ENCODE peak calls at places on chromosomes 11 and 22, in four cellular contexts. X is tibial nerve, M is uterus, A is esophagus squamous epithelium. V is an unnamed sample.

GRCh38 chr11:74577624-74578396 is 14.6 kb upstream of the POLD3 start:
- DNase-seq in A (no peak), M (no peak), X (no peak), V (no peak)

GRCh38 chr22:47515384-47516125 is 753.1 kb downstream of the TBC1D22A start:
- DNase-seq in M (no peak), X (no peak), A (no peak), V (no peak)

GRCh38 chr11:92322225-92322624 is 97.6 kb downstream of the FAT3 start:
- DNase-seq in X (no peak), M (no peak), A (no peak), V (peak)

GRCh38 chr22:45473626-45474237 is 29.0 kb upstream of the FBLN1 start:
- DNase-seq in M (no peak), X (no peak), A (no peak), V (no peak)

GRCh38 chr11:23021287-23021863 is 161.1 kb upstream of the CCDC179 start:
- DNase-seq in A (no peak), X (peak), M (no peak), V (peak)

GRCh38 chr11:46277313-46277622 is 194 bp upstream of the CREB3L1 start:
- DNase-seq in X (peak), A (no peak), M (peak), V (peak)

GRCh38 chr22:25962711-25963110 is 206.6 kb upstream of the SEZ6L start:
- DNase-seq in A (no peak), M (no peak), X (no peak), V (no peak)

GRCh38 chr11:76314741-76315090 is 66.2 kb downstream of the THAP12 start:
- DNase-seq in X (no peak), M (no peak), A (no peak), V (peak)

GRCh38 chr11:44694443-44694842 is 32.3 kb upstream of the TSPAN18 start:
- DNase-seq in A (no peak), X (no peak), M (no peak), V (no peak)

GRCh38 chr11:110450246-110450645 is 20.5 kb downstream of the FDX1 start:
- DNase-seq in X (no peak), A (no peak), M (no peak), V (no peak)

GRCh38 chr11:57941875-57942274 is 81.8 kb upstream of the OR9Q1 start:
- DNase-seq in X (no peak), M (no peak), A (no peak), V (no peak)

GRCh38 chr22:46031066-46031465 is 54.1 kb upstream of the WNT7B start:
- DNase-seq in X (no peak), A (no peak), M (peak), V (no peak)

GRCh38 chr11:76791861-76792260 is 8.7 kb downstream of the TSKU start:
- DNase-seq in M (no peak), X (no peak), A (no peak), V (peak)

GRCh38 chr11:128686745-128687177 is 7.1 kb upstream of the FLI1 start:
- DNase-seq in M (no peak), X (no peak), A (no peak), V (peak)

GRCh38 chr11:78039919-78040671 is 17.0 kb upstream of the KCTD14 start:
- DNase-seq in M (peak), X (peak), A (no peak), V (peak)

GRCh38 chr11:113514856-113515255 is 39.7 kb upstream of the DRD2 start:
- DNase-seq in A (no peak), X (no peak), M (no peak), V (no peak)

GRCh38 chr11:59756496-59756840 is 1.3 kb downstream of the STX3 start:
- DNase-seq in M (no peak), X (no peak), A (no peak), V (peak)

GRCh38 chr11:97136067-97136466 is 746.3 kb downstream of the JRKL start:
- DNase-seq in X (no peak), A (no peak), M (no peak), V (no peak)

GRCh38 chr22:35023692-35024363 is 42.1 kb upstream of the ISX start:
- DNase-seq in M (peak), X (peak), A (no peak), V (peak)
- H3K4me3 ChIP-seq in M (no peak), X (no peak), A (no peak), V (no peak)

GRCh38 chr11:111566324-111566723 is 25.8 kb downstream of the LAYN start:
- DNase-seq in A (no peak), X (no peak), M (no peak), V (no peak)
- TF ChIP-seq CTCF in A (no peak), X (no peak), M (no peak), V (no peak)

DNA sequence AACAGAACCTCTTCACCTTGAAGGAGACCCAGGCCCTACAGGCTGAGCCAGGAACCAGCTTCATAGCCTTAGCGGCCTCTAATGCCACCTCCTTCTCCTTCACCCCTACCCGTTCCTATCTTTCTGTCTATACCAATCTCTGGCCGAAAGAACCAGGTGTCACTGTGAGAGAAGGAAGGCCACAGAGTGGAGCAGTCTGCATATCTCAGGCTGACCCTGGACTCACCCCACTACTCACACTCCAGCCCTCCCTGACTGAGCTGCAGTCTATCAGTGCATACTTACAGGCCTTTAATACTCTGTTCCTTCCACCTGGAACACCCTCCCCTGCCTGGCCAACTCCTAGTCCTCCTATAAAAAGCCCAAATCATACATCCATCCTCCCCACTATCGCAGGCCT is 32.7 kb downstream of the ARAP1 start:
- DNase-seq in M (no peak), X (no peak), A (no peak), V (no peak)
- H3K4me3 ChIP-seq in M (no peak), X (no peak), A (peak), V (no peak)

GRCh38 chr11:115528217-115528616 is 24.0 kb upstream of the CADM1 start:
- DNase-seq in X (no peak), A (no peak), M (no peak), V (no peak)
- TF ChIP-seq CTCF in X (no peak), A (peak), M (no peak), V (no peak)

DNA sequence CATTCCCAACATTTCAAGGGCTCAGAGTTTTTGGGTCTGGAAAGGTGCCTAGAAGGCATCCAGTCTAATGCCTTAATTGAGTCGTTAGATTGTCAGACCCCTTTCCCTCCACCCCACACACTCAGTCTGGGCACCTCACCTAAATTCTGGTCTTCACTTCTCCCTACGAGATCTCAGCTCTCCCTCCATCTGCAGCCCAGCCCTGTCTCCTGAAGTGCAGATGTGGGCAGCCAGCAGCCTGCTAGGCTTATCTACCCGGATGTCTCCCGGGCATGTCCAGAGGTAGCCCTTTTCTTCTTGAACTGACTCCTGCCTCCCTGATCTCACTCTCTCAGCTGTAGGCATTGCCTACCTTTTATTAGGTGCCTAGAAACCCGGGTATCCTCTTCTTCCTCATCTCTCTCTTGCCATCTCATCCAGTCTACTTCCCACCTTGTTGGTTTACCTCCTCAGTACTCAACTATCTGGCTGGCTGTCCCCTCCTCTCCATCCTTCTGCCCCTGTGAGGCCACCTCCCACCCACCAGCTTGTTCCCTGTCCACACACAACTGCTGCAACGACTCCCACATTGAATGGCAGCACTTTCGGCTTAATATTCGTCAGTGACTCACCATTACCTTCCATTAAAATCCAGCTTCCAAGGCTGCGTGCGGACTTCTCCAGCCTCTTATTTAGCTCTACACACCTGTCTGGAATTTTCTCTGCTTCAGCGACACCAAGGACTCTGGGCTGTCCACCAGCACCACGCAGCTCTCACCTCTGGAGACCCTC is 6.2 kb downstream of the SEPTIN3 start:
- DNase-seq in M (no peak), X (no peak), A (no peak), V (no peak)
- H3K4me3 ChIP-seq in M (no peak), X (no peak), A (no peak), V (no peak)

DNA sequence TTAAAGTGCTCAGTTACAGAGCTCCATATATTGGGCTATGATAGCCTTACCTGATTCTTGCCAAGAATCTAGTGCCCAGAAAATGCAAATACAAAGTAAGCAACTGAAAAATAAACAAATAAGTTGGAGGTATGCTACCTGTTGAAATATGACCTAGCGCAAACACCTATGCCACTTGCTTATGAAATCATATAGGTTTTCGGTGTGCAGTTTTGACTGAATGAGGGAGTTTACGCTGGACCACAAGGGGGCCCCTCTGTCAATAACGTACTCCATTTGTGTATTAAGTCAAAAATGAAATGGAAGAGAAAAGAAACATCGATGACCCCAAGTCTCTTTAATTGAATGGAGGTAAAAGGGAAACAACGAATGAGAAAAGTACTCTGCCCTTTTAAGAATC is 84.9 kb upstream of the TRIM77 start:
- DNase-seq in M (no peak), A (no peak), X (no peak), V (no peak)
- TF ChIP-seq CTCF in M (no peak), A (no peak), X (no peak), V (no peak)

DNA sequence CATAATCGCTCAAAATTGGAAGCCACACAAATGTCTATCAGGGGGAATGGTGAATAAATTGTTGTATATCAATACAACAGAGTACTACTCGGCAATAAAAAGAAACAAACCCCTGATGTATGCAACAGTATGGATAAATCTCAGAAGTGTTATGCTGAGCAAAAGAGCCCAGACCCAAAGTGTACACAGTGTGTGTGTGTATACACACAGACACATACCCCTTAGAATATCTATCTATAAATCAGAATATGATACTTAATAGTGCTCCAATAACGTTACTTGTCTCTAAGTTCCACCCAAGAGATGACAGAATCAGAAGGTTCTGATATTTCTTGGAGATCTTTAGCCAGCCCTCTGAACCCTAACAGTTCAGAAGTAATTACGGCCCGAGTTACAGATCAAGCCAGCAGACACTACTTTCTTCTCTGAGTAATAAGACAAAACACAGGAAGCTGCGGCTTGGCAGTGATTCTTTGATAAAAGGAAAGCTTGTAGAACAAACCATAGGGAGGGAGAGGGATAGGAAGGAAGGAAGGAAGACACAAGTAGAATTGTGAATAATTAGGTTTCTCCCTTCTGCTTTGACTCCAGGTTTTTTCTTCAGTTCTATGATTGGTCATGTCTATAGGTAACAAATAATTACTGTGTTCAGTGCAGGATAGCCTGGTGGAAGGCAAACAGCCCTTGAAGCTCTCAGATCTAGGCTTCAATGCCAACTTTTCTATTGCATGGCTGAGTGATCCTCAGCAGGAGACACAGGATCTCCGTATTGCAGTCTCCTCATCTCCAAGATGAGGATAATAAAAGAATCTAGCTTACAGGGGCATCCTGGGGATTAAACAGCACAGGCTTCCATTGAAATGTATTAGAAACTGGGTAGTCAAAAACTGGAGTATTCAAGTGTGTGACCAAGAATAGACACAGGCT is 75.6 kb upstream of the TEAD1 start:
- DNase-seq in A (no peak), M (no peak), X (peak), V (peak)
- H3K4me3 ChIP-seq in A (no peak), M (no peak), X (no peak), V (no peak)

DNA sequence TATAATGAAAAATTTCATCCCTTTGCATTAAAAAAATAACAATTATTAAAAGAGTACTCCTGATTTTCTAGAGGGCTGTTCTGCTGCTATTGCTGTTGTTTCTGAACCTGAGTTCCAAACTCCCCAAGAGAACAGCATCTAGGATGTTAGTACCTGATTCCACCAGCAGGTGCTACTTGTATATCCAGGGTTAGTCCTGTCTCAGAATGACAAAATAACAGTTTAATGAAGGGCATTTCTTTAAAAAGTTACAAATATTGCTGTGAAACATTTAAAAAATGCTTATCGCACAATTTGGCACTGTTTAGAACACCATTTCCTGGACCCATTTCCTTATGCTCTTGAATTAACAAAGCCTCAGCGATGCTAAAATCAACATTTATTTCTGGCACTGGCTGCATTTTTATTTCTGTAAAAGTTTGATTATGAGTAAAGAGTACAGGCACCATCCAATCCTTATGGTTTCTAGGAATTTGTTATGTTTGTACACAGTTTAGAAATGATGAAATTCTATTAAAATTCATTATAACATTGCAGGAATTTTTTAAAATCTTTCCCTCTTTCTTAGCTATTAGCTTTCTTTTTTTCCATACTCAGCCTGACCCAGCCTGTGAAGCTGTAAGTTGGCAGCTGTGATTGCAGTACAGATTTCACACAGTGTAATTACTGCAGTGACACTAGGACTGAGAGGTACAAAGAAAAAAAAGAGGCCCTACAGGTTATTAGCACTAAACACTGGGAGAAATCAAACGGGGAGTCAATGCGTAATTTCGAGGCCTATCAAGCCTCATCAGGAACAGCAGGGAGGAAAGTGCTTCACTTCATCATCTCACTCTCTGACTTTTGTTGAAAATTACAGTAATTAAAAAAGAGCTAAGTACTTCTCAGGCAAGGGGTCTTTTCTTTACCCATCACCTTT is 208.8 kb downstream of the DCDC1 start:
- DNase-seq in X (no peak), M (no peak), A (no peak), V (peak)
- TF ChIP-seq CTCF in X (peak), M (peak), A (no peak), V (peak)

GRCh38 chr11:1761857-1762536 is 1.7 kb downstream of the CTSD start:
- DNase-seq in M (no peak), A (no peak), X (no peak), V (no peak)
- H3K4me3 ChIP-seq in M (peak), A (peak), X (peak), V (peak)